ENCODE peak calls at places on chromosomes 3 and 15, in seven cellular contexts. B is head of caudate nucleus; T is right cardiac atrium; Z is tibial nerve; S is activated naive CD4-positive, alpha-beta T cell; C is activated gamma-delta T cell treated with Interleukin-2 at 50 U/mL for 16 hours; R is neural crest cell. N is an unnamed sample.

GRCh38 chr3:126773783-126774182 is 69.7 kb downstream of the CHCHD6 start:
- DNase-seq in B (no peak), Z (no peak), S (no peak), T (no peak), R (no peak), C (no peak), N (no peak)

GRCh38 chr3:76267991-76268390 is 482.6 kb upstream of the ZNF717 start:
- DNase-seq in T (no peak), B (no peak), R (no peak), C (no peak), Z (no peak), S (no peak), N (no peak)

GRCh38 chr15:75620043-75620775 is 5.3 kb downstream of the SNUPN start:
- DNase-seq in T (peak), B (no peak), Z (peak), C (no peak), R (no peak), S (no peak), N (peak)

GRCh38 chr15:87739866-87740265 is 516.7 kb downstream of the NTRK3 start:
- DNase-seq in T (no peak), B (no peak), Z (no peak), C (no peak), R (no peak), S (no peak), N (no peak)

GRCh38 chr3:10855871-10856662 is 40.0 kb downstream of the SLC6A11 start:
- DNase-seq in B (no peak), R (no peak), T (no peak), C (no peak), S (no peak), Z (no peak), N (no peak)

GRCh38 chr3:177459397-177459796 is 262.1 kb upstream of the TBL1XR1 start:
- DNase-seq in Z (no peak), S (no peak), T (no peak), R (no peak), B (no peak), C (no peak), N (no peak)

GRCh38 chr15:90291679-90292356 is 26.3 kb downstream of the NGRN start:
- DNase-seq in T (no peak), R (no peak), B (no peak), C (no peak), S (no peak), Z (no peak), N (no peak)

GRCh38 chr3:71219744-71220638 is 363.5 kb downstream of the FOXP1 start:
- DNase-seq in C (no peak), R (no peak), S (peak), B (no peak), Z (no peak), T (no peak), N (no peak)

GRCh38 chr3:23941440-23941839 is 3.6 kb upstream of the NR1D2 start:
- DNase-seq in T (no peak), S (no peak), C (no peak), R (no peak), Z (no peak), B (no peak), N (no peak)

GRCh38 chr3:10437995-10438901 is 67.1 kb downstream of the ATP2B2 start:
- DNase-seq in R (no peak), Z (no peak), C (no peak), S (no peak), T (no peak), B (no peak), N (no peak)

GRCh38 chr15:94383706-94384105 is 152.3 kb downstream of the MCTP2 start:
- DNase-seq in B (no peak), T (no peak), R (no peak), C (no peak), S (no peak), Z (no peak), N (no peak)

GRCh38 chr15:45114751-45115085 is 592 bp downstream of the DUOXA2 start:
- DNase-seq in S (no peak), B (no peak), Z (no peak), C (no peak), R (no peak), T (peak), N (no peak)

GRCh38 chr3:109640146-109640652 is 302.9 kb upstream of the DPPA4 start:
- DNase-seq in T (no peak), C (no peak), R (no peak), S (no peak), B (no peak), Z (no peak), N (no peak)

GRCh38 chr15:68313501-68314390 is 36.2 kb downstream of the FEM1B start:
- DNase-seq in Z (no peak), T (no peak), C (no peak), B (peak), S (no peak), R (no peak), N (no peak)

GRCh38 chr15:64897345-64897985 is 14.2 kb upstream of the ANKDD1A start:
- DNase-seq in S (no peak), B (no peak), Z (no peak), C (no peak), T (peak), R (no peak), N (peak)

GRCh38 chr15:75107509-75107904 is 84.1 kb downstream of the PPCDC start:
- DNase-seq in C (no peak), B (no peak), S (no peak), T (no peak), Z (no peak), R (no peak), N (no peak)

GRCh38 chr3:136239094-136239493 is 11.0 kb upstream of the PCCB start:
- DNase-seq in Z (no peak), T (no peak), S (no peak), B (no peak), C (no peak), R (no peak), N (no peak)

GRCh38 chr3:113148307-113148703 is 63.1 kb upstream of the BOC start:
- DNase-seq in Z (no peak), T (peak), B (no peak), R (no peak), C (no peak), S (no peak), N (no peak)

GRCh38 chr3:126180477-126181397 is at the start of gene ALDH1L1:
- DNase-seq in C (no peak), T (peak), Z (peak), S (no peak), B (peak), R (peak), N (peak)

GRCh38 chr15:85493258-85493657 is 112.9 kb downstream of the AKAP13 start:
- DNase-seq in C (no peak), S (no peak), R (no peak), B (no peak), T (no peak), Z (no peak), N (no peak)

N was measured in left ventricle myocardium inferior.